ENCODE peak calls at places on chromosome 10, in five cellular contexts. K is LoVo; O is AG04450; N is A673; J is stimulated activated CD4-positive, alpha-beta T cell treated with anti-CD3 and anti-CD28 coated beads, Interleukin-4, amount 100 ng/mL, for 1 hour. X is an unnamed sample.

GRCh38 chr10:43461950-43462349 is 25.0 kb downstream of the ZNF487 start:
- DNase-seq in K (peak), N (peak), O (peak), J (no peak), X (peak)

GRCh38 chr10:31701546-31701945 is 227.1 kb downstream of the ARHGAP12 start:
- DNase-seq in O (no peak), K (no peak), N (no peak), J (no peak), X (no peak)

GRCh38 chr10:16644146-16644545 is 122.5 kb upstream of the C1QL3 start:
- DNase-seq in K (peak), N (no peak), J (no peak), O (peak), X (no peak)

GRCh38 chr10:73424478-73424877 is 8.9 kb downstream of the MSS51 start:
- DNase-seq in K (no peak), J (no peak), O (no peak), N (no peak), X (no peak)

GRCh38 chr10:108597657-108598319 is 1325.5 kb downstream of the XPNPEP1 start:
- DNase-seq in K (no peak), N (no peak), O (no peak), J (no peak), X (no peak)

GRCh38 chr10:52258791-52259427 is 55.2 kb upstream of the DKK1 start:
- DNase-seq in K (no peak), J (no peak), N (no peak), O (no peak), X (no peak)

GRCh38 chr10:133144771-133145170 is 15.2 kb upstream of the KNDC1 start:
- DNase-seq in J (no peak), N (no peak), O (no peak), K (no peak), X (no peak)

GRCh38 chr10:112858990-112859520 is 91.0 kb upstream of the TCF7L2 start:
- DNase-seq in O (no peak), N (no peak), J (no peak), K (no peak), X (no peak)

GRCh38 chr10:77290528-77291155 is 347.0 kb downstream of the KCNMA1 start:
- DNase-seq in K (no peak), J (no peak), O (peak), N (no peak), X (no peak)